ENCODE peak calls at places on chromosomes 1 and 21, in six cellular contexts. E is anterior cingulate cortex; S is colonic mucosa; F is NCI-H1694; J is activated CD4-positive, alpha-beta T cell treated with anti-CD3 and anti-CD28 coated beads, Interleukin-2, amount 10 ng/mL, durations not matched to agents 24 days and 14 days; D is NCI-H1105 treated with DMSO at 0.1 percent for 48 hours. I is an unnamed sample.
A peak's percentile ranks its signal among the peaks of the same experiment; 100 is the strongest.

GRCh38 chr1:51926171-51926812 is 47.8 kb upstream of the NRDC start:
- DNase-seq in E (no peak), S (no peak), F (no peak), J (peak; percentile 58), D (no peak), I (no peak)

GRCh38 chr1:152486400-152487006 is 24.1 kb upstream of the LCE5A start:
- DNase-seq in E (no peak), S (no peak), F (no peak), J (peak; percentile 52), D (no peak), I (no peak)

GRCh38 chr1:161235957-161236775 is 1.8 kb downstream of the NR1I3 start:
- DNase-seq in E (no peak), S (no peak), F (no peak), J (no peak), D (no peak), I (no peak)

GRCh38 chr21:26405071-26405470 is 168.0 kb downstream of the CYYR1 start:
- DNase-seq in E (no peak), S (no peak), F (no peak), J (no peak), D (no peak), I (no peak)

GRCh38 chr1:3468236-3469103 is 14.0 kb downstream of the ARHGEF16 start:
- DNase-seq in E (no peak), S (no peak), F (no peak), J (no peak), D (no peak), I (peak; percentile 46)

GRCh38 chr21:29640233-29640554 is 299.6 kb downstream of the GRIK1 start:
- DNase-seq in E (no peak), S (no peak), F (no peak), J (no peak), D (no peak), I (no peak)

GRCh38 chr1:155137550-155137949 is 1.9 kb downstream of the SLC50A1 start:
- DNase-seq in E (no peak), S (no peak), F (no peak), J (no peak), D (no peak), I (no peak)

GRCh38 chr1:53326598-53327182 is 1.2 kb downstream of the LRP8 start:
- DNase-seq in E (no peak), S (peak; percentile 79), F (no peak), J (no peak), D (peak; percentile 66), I (peak; percentile 54)

GRCh38 chr1:208036918-208037567 is 126.1 kb upstream of the CD34 start:
- DNase-seq in E (no peak), S (no peak), F (no peak), J (no peak), D (no peak), I (no peak)

GRCh38 chr1:93701619-93702018 is 20.0 kb upstream of the BCAR3 start:
- DNase-seq in E (no peak), S (no peak), F (no peak), J (no peak), D (no peak), I (no peak)

GRCh38 chr1:162485236-162485635 is 12.4 kb upstream of the UHMK1 start:
- DNase-seq in E (no peak), S (no peak), F (no peak), J (no peak), D (no peak), I (no peak)

GRCh38 chr1:218164111-218164929 is 120.8 kb upstream of the RRP15 start:
- DNase-seq in E (no peak), S (peak; percentile 42), F (peak; percentile 90), J (peak; percentile 58), D (peak; percentile 71), I (peak; percentile 48)

GRCh38 chr1:192553741-192554140 is 21.8 kb upstream of the RGS1 start:
- DNase-seq in E (no peak), S (no peak), F (no peak), J (no peak), D (no peak), I (no peak)

GRCh38 chr21:45612096-45613019 is 31.2 kb upstream of the PCBP3 start:
- DNase-seq in E (no peak), S (no peak), F (no peak), J (no peak), D (no peak), I (no peak)

GRCh38 chr1:166947398-166948043 is 27.8 kb downstream of the ILDR2 start:
- DNase-seq in E (peak; percentile 86), S (no peak), F (no peak), J (no peak), D (peak; percentile 61), I (peak; percentile 43)

GRCh38 chr1:201059401-201059800 is 35.9 kb upstream of the KIF21B start:
- DNase-seq in E (no peak), S (no peak), F (no peak), J (no peak), D (no peak), I (no peak)

GRCh38 chr1:79082233-79082632 is 75.7 kb upstream of the ADGRL4 start:
- DNase-seq in E (no peak), S (no peak), F (no peak), J (no peak), D (no peak), I (no peak)

GRCh38 chr1:90902672-90903071 is 119.2 kb downstream of the ZNF644 start:
- DNase-seq in E (no peak), S (no peak), F (no peak), J (no peak), D (no peak), I (no peak)

GRCh38 chr1:44406761-44407429 is 1.8 kb downstream of the RNF220 start:
- DNase-seq in E (no peak), S (no peak), F (no peak), J (peak; percentile 71), D (peak; percentile 24), I (no peak)

GRCh38 chr1:168628807-168629206 is 52.4 kb downstream of the XCL1 start:
- DNase-seq in E (no peak), S (no peak), F (no peak), J (no peak), D (no peak), I (no peak)

GRCh38 chr1:222167111-222167510 is 380.8 kb downstream of the HHIPL2 start:
- DNase-seq in E (no peak), S (peak; percentile 37), F (peak; percentile 10), J (peak; percentile 59), D (peak; percentile 6), I (no peak)

GRCh38 chr1:77031101-77031662 is 163.9 kb downstream of the ST6GALNAC5 start:
- DNase-seq in E (no peak), S (no peak), F (peak; percentile 35), J (no peak), D (peak; percentile 98), I (no peak)

I was measured in lower lobe of right lung.